ENCODE peak calls at places on chromosomes 12 and 14, in nine cellular contexts. I is A549, E is transverse colon, M is K562, N is H1, A is stomach, K is GM12878, Y is HepG2, R is suprapubic skin. H is an unnamed sample.

GRCh38 chr12:110254971-110255540 is 26.0 kb upstream of the ATP2A2 start:
- DNase-seq in I (no peak), E (peak), M (no peak), N (no peak), A (no peak), K (no peak), Y (no peak), R (no peak), H (no peak)

GRCh38 chr12:88052686-88053085 is 23.5 kb upstream of the C12orf50 start:
- DNase-seq in I (no peak), E (peak), M (peak), N (no peak), A (no peak), K (no peak), Y (peak), R (no peak), H (peak)

GRCh38 chr12:108596854-108597558 is 878 bp downstream of the TMEM119 start:
- DNase-seq in I (no peak), E (no peak), M (no peak), N (no peak), A (no peak), K (no peak), Y (no peak), R (no peak), H (no peak)

GRCh38 chr14:90698379-90698869 is 117.8 kb downstream of the TTC7B start:
- DNase-seq in I (no peak), E (peak), M (no peak), N (no peak), A (no peak), K (no peak), Y (no peak), R (peak), H (peak)

GRCh38 chr14:103015426-103015825 is 41.9 kb downstream of the CDC42BPB start:
- DNase-seq in I (no peak), E (no peak), M (no peak), N (no peak), A (no peak), K (no peak), Y (no peak), R (no peak), H (no peak)

GRCh38 chr12:67698711-67699603 is 50.4 kb downstream of the DYRK2 start:
- DNase-seq in I (no peak), E (no peak), M (no peak), N (no peak), A (no peak), K (peak), Y (no peak), R (no peak), H (no peak)

GRCh38 chr12:88519802-88520435 is 60.4 kb downstream of the KITLG start:
- DNase-seq in I (no peak), E (no peak), M (no peak), N (no peak), A (no peak), K (no peak), Y (no peak), R (no peak), H (no peak)

GRCh38 chr12:128626808-128627320 is 196.9 kb downstream of the SLC15A4 start:
- DNase-seq in I (no peak), E (no peak), M (no peak), N (no peak), A (no peak), K (no peak), Y (no peak), R (no peak), H (no peak)

GRCh38 chr12:91918431-91918830 is 227.2 kb downstream of the BTG1 start:
- DNase-seq in I (no peak), E (no peak), M (no peak), N (no peak), A (no peak), K (no peak), Y (no peak), R (no peak), H (no peak)

GRCh38 chr12:71139153-71139735 is 18.6 kb downstream of the TSPAN8 start:
- DNase-seq in I (no peak), E (peak), M (no peak), N (no peak), A (no peak), K (no peak), Y (peak), R (no peak), H (no peak)

GRCh38 chr12:11879306-11879705 is 191.4 kb upstream of the BCL2L14 start:
- DNase-seq in I (no peak), E (no peak), M (no peak), N (no peak), A (no peak), K (no peak), Y (no peak), R (no peak), H (no peak)

GRCh38 chr12:11880424-11880823 is 190.3 kb upstream of the BCL2L14 start:
- DNase-seq in I (no peak), E (no peak), M (no peak), N (no peak), A (no peak), K (no peak), Y (no peak), R (no peak), H (no peak)

GRCh38 chr12:11876301-11876700 is 194.4 kb upstream of the BCL2L14 start:
- DNase-seq in I (no peak), E (no peak), M (no peak), N (no peak), A (no peak), K (no peak), Y (no peak), R (no peak), H (no peak)

GRCh38 chr12:11877102-11877826 is 193.5 kb upstream of the BCL2L14 start:
- DNase-seq in I (no peak), E (no peak), M (no peak), N (no peak), A (no peak), K (no peak), Y (no peak), R (no peak), H (no peak)

GRCh38 chr12:11877869-11878780 is 192.6 kb upstream of the BCL2L14 start:
- DNase-seq in I (peak), E (peak), M (no peak), N (peak), A (peak), K (no peak), Y (no peak), R (no peak), H (no peak)
- H3K27ac ChIP-seq in I (peak), E (peak), M (no peak), N (no peak), A (peak), K (no peak), Y (no peak), R (peak), H (no peak)

DNA sequence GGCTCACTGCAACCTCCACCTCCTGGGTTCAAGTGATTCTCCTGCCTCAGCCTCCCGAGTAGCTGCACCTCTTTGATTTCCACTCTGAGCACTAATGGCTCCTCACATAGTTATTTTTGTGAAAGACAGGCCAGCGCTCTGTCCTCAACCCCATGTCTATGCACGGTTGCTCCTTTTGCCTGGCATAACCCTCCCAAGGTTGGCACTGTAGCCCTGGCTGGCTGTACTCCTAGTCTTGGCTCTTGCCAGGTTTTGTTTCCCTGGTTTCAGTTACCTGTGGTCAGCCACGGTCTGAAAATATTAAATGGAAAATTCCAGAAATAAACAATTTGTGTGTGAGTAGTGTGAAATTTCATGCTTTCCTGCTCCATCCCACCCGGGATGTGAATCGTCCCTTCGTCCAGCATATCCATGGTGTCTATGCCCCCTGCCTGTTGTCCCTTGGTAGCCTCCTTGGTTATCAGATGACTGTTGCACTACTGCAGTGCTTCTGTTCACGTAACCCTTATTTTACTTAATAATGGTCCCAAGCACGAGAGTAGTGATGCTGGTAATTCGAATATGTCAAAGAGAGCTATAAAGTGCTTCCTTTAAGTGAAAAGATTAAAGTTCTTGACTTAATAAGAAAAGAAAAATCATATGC is 12.3 kb upstream of the DCD start:
- DNase-seq in I (no peak), E (no peak), M (no peak), N (no peak), A (peak), K (no peak), Y (no peak), R (no peak), H (no peak)
- TF ChIP-seq EP300 in I (no peak), E (no peak), M (no peak), N (no peak), A (no peak), K (no peak), Y (no peak), R (no peak), H (no peak)

DNA sequence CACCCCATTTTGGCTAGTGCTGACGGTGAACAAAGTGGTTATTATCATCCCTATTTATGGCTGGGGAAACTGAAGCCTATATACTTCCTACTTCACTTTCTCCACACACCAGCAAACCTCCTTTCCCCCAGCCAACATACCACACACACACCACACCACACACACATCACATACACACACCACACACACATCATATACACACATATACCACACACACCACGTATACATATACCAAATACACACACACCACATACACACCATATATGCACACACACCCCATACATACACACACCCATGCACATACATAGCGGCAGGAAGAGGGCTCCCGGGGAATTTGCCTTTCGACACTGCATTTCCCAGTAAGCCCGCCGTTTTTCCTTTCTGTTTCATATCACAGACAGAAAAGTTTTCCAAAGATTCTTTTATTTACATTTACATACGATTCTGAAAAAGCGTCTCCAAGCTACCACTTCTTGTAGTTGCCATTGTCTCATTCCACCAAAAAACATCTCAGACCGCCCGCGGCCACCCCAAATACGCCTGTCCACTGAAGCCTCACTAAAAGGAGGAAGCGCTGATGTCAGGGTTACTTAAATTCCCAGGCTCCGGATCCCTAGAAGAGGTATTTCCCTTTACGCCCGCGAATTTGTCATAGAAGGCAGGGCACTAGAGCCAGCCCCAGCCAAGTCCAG is 826 bp upstream of the RAB5B start:
- DNase-seq in I (no peak), E (peak), M (no peak), N (no peak), A (no peak), K (no peak), Y (no peak), R (no peak), H (no peak)
- TF ChIP-seq POLR2A in I (peak), E (peak), M (peak), N (no peak), A (no peak), K (no peak), Y (peak), R (peak), H (peak)

GRCh38 chr12:131616316-131617098 is 94.4 kb upstream of the SFSWAP start:
- DNase-seq in I (no peak), E (no peak), M (no peak), N (no peak), A (no peak), K (no peak), Y (no peak), R (no peak), H (no peak)
- H3K27ac ChIP-seq in I (no peak), E (no peak), M (no peak), N (no peak), A (no peak), K (no peak), Y (no peak), R (no peak), H (no peak)

DNA sequence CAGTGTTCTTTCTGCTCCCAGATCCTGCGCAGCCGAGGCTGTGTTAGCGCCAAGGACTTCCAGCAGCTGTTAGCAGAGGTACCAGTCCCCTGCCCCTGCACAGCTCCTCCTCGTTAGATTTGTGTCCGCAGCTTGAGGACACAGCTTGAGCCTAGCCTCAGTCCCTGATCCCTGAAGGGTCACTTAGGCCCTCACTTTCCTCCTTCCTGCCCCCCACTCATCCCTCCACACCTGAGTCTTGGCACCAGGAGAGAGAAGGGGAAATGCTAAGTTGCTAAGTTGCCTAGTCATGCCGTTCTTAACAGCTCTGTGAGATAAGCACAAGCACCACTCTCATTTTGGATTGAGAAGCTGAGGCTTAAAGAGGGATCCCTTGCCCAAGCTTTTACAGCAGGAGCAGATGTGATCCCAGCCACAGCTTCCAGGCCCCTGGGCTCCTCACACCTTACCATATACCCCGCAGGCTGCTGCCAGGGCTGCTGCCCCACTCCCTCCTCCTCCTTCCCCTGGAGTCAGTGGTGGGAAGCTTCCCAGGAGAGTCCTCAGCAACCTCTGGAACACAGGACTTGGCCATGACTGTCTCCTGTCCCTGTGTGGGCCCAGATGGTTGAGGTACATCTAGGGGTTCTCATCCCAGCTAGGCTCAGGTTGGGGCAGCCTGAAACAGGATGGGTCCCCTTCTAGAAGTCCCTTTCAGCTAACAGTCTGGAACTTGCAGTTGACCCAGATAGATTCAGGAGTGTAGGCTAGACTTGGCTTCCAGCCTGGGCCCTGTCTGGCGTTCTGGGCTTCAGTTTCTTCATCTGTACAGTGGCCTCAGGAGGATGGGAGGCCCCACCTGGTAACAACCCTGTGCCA is 975 bp downstream of the OGFOD2 start:
- DNase-seq in I (no peak), E (no peak), M (no peak), N (no peak), A (no peak), K (no peak), Y (no peak), R (peak), H (no peak)
- TF ChIP-seq EP300 in I (no peak), E (no peak), M (peak), N (no peak), A (no peak), K (no peak), Y (no peak), R (no peak), H (no peak)

GRCh38 chr12:3250034-3250433 is 172.9 kb downstream of the TSPAN9 start:
- DNase-seq in I (no peak), E (no peak), M (no peak), N (no peak), A (no peak), K (no peak), Y (no peak), R (no peak), H (no peak)
- TF ChIP-seq POLR2A in I (no peak), E (no peak), M (no peak), N (no peak), A (no peak), K (no peak), Y (no peak), R (no peak), H (no peak)